ENCODE peak calls at places on chromosomes 16 and 17, in five cellular contexts. I is SK-N-SH, S is pancreas, N is AG04450, B is tibial artery. P is an unnamed sample.
A peak's percentile ranks its signal among the peaks of the same experiment; 100 is the strongest.

GRCh38 chr17:72165202-72165972 is 44.6 kb downstream of the SOX9 start:
- DNase-seq in I (no peak), S (no peak), N (no peak), B (no peak), P (no peak)

GRCh38 chr17:76710863-76711611 is at the start of gene MXRA7:
- DNase-seq in I (peak; percentile 97), S (peak; percentile 73), N (no peak), B (peak; percentile 91), P (no peak)

GRCh38 chr17:5282639-5283217 is 644 bp downstream of the RABEP1 start:
- DNase-seq in I (no peak), S (peak; percentile 21), N (no peak), B (peak; percentile 70), P (no peak)

GRCh38 chr17:34318474-34318873 is 761 bp upstream of the CCL8 start:
- DNase-seq in I (no peak), S (no peak), N (no peak), B (no peak), P (no peak)

GRCh38 chr17:55668581-55668980 is 54.1 kb downstream of the TMEM100 start:
- DNase-seq in I (no peak), S (no peak), N (no peak), B (no peak), P (no peak)

GRCh38 chr17:34114174-34114573 is 140.9 kb upstream of the CCL2 start:
- DNase-seq in I (no peak), S (no peak), N (no peak), B (no peak), P (no peak)

GRCh38 chr16:65772134-65772732 is 594.3 kb upstream of the CDH5 start:
- DNase-seq in I (no peak), S (no peak), N (no peak), B (no peak), P (no peak)

GRCh38 chr16:9012848-9013507 is 49.3 kb upstream of the USP7 start:
- DNase-seq in I (peak; percentile 79), S (no peak), N (no peak), B (no peak), P (no peak)

GRCh38 chr17:65449495-65449894 is 112.0 kb downstream of the AXIN2 start:
- DNase-seq in I (no peak), S (no peak), N (no peak), B (no peak), P (no peak)

GRCh38 chr17:50310455-50311111 is 35.3 kb upstream of the XYLT2 start:
- DNase-seq in I (no peak), S (no peak), N (no peak), B (no peak), P (no peak)

GRCh38 chr16:88306860-88307545 is 75.8 kb upstream of the ZNF469 start:
- DNase-seq in I (no peak), S (no peak), N (peak; percentile 92), B (no peak), P (no peak)

GRCh38 chr17:59829217-59830006 is 63.3 kb downstream of the TUBD1 start:
- DNase-seq in I (peak; percentile 44), S (peak; percentile 71), N (peak; percentile 77), B (no peak), P (no peak)
- H3K4me3 ChIP-seq in I (peak overlapping the region; percentile 10), S (no peak overlapping the region), N (peak overlapping the region; percentile 14), B (no peak overlapping the region), P (no peak overlapping the region)

DNA sequence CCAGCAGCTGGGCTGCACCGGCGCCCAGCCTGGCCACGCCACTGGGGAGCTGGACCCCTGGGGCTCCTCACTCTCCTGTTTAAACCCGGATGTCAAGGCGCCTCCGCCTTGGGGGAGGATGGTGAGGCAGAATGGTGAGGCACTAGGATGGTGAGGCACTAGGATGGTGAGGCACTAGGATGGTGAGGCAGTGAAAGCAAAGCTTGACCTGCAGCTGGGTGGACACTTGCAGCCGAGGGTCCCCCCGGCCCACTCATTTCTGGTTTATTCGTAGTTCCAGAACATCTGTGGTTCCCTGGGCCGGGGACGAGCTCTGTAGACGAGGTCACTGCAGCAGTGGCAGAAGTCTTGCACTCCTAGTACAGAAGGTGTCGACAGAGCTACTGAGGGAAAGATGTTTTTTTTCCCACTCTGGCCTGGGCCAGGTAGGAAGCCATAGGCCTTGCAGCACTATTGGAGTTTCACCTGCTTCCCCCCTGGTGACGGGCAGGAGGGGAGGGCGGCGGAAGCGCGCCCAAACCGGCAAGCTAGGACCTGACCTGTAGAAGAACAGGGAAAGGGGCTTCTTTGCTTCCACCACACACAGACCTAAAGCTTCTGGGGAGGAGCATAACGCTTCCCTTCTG is 1.1 kb upstream of the HNF1B start:
- DNase-seq in I (no peak), S (peak; percentile 37), N (no peak), B (no peak), P (no peak)
- H3K4me3 ChIP-seq in I (no peak overlapping the region), S (peak overlapping the region; percentile 56), N (no peak overlapping the region), B (no peak overlapping the region), P (no peak overlapping the region)

DNA sequence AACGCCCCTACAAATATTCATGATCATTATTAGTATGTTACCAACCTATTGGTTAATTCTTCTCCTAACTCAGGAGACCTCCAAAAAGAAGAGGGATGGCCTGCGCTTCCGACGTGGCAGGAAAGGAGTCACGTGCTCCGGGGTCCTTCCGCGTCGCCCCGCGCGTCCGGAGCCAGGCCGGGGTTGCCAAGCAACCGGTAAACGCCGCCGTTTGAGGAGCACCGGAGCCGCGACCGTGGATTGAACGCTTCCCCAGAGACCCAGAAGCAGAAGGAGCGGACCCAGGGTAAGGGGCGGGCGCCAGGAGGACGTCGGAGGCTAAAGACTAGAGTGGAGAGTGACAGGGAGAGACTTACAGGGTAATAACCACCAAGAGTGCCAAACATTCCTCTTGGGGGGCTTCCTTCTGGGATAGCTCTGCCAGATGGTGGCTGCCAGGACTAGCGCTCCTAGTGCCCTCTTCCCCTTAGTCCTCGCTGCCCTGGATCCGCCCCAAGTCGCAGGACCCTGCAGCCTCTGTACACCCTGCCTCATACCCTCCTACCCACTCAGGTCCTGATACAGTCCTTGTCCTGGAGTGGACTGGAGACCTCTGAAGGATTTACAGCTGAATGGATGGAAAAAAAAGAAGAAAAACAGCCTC is at the start of gene DNAI2:
- DNase-seq in I (peak; percentile 74), S (no peak), N (no peak), B (no peak), P (no peak)
- H3K4me3 ChIP-seq in I (no peak within 1 kb of the TSS), S (no peak within 1 kb of the TSS), N (no peak within 1 kb of the TSS), B (no peak within 1 kb of the TSS), P (no peak within 1 kb of the TSS)

DNA sequence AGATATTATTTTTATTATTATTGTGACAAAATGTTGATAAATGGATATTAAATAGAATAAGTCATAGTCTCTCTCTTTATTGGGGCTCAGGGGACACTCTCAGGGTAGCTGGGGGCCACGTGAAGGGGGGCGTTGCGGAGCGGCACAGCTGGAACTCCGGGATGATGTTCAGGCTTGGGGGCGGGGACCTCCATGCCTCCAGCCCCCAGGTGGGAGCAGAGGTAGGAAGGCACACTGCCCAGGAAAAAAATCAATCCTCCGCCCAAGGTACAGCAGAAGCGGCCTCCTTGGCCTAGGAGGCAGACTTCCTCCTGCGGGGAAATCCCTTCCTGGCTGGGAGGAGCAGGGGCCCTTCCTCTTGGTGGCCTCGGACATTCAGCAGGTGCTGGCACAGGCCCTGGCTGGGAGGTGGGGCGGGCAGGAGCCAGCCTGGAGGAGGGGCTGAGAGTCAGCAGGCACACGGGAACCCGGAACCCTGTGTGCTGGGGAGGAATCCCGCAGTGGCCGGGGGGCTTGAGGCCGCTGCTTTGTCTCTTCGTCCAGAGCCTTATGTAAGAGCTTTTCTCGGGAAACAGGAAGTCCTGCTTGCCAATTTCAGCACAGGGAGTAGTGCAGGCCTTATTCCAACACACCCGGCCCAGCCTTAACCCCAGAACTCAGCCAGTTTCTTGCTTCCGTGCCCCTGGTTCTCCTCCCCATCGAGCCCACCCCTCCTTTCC is 566 bp upstream of the TNFSF13 start:
- DNase-seq in I (peak; percentile 82), S (peak; percentile 97), N (no peak), B (peak; percentile 94), P (peak; percentile 80)
- H3K4me3 ChIP-seq in I (no peak overlapping the region), S (peak overlapping the region; percentile 26), N (no peak overlapping the region), B (peak overlapping the region; percentile 86), P (peak overlapping the region; percentile 56)

DNA sequence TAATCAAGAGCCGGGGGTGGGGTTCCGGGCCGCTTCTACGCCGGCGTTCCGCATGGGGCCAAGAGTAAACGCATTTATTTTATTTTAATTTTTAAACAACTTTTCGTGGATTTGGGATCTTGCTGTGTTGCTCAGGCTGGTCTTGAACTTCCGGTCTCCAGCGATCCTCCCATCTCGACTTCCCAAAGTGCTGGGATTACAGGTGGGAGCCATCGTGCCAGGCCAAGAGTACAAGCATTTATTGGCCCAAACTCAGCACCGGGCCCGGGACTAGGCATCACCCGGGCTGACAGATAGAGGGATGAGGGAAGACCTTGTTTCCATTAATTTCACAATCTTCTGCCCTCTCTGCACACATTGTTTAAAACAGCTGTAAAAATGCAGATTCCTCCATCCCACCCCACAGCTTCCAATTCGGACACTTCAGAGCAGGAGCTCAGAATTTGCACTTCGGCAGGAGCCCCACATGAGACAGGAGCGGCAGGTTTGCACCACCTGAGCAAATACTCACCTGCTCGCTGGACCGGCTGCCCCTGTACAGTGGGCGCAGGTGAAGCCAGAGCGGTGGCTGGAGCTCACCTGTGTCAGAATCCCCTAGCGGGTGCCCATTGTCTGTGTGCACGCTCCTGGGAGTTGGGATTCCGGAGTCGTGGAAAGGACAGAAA is 663 bp upstream of the GINS2 start:
- DNase-seq in I (no peak), S (peak; percentile 26), N (no peak), B (no peak), P (no peak)
- H3K4me3 ChIP-seq in I (peak overlapping the region; percentile 41), S (peak overlapping the region; percentile 31), N (peak overlapping the region; percentile 55), B (peak overlapping the region; percentile 56), P (peak overlapping the region; percentile 41)

GRCh38 chr16:23694707-23695373 is 16.2 kb downstream of the PLK1 start:
- DNase-seq in I (peak; percentile 56), S (no peak), N (no peak), B (no peak), P (no peak)
- H3K4me3 ChIP-seq in I (no peak overlapping the region), S (no peak overlapping the region), N (peak overlapping the region; percentile 32), B (peak overlapping the region; percentile 31), P (no peak overlapping the region)

DNA sequence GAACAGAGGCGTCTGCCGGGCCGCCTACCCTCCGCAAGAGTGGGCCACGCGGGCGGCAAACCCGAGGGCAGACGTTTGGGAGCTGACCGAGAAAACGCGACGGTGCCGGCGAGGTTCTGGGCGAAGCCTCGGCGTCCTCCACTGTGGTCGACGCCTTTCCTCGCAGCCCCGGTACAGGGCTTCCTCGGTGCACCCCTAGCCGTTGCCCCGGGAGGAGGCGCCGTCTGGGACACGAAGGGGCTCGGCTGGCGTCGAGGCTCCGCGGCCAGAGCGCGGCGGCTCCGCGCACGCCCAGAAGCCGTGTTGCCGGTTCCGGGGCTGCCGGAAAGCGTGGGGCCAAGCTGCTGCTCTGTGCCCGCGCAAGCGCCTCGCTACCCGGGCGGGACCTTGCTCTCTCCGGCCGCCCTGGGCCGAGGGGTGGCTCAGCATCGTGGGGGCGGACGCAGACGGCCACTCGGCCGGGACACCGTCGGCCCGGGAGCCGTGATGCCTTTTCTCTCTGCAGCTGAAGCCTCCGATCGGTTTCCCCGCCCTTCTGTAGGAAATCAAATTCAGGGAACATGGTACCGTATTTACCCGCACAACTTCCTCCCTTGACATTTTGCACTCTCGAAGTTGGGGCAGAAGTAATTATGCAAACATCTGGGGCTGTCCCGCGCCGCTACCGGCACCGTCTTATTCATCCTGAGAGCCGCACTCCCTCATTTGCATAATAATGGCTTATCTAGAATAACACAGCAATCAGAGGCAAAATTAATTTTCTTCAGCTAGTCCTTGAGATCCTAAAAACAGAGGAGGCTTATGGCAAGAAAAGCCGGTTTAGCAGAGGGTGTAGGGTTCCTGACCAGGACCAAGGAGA is 7.3 kb upstream of the CBX8 start:
- DNase-seq in I (peak; percentile 45), S (no peak), N (no peak), B (no peak), P (no peak)
- H3K4me3 ChIP-seq in I (no peak overlapping the region), S (no peak overlapping the region), N (peak overlapping the region; percentile 31), B (no peak overlapping the region), P (no peak overlapping the region)

GRCh38 chr17:7384489-7385081 is 3.7 kb downstream of the TNK1 start:
- DNase-seq in I (no peak), S (no peak), N (no peak), B (no peak), P (no peak)
- H3K4me3 ChIP-seq in I (peak overlapping the region; percentile 42), S (no peak overlapping the region), N (peak overlapping the region; percentile 52), B (peak overlapping the region; percentile 42), P (no peak overlapping the region)

GRCh38 chr17:74757931-74758845 is 9.8 kb downstream of the NHERF1 start:
- DNase-seq in I (peak; percentile 87), S (no peak), N (no peak), B (no peak), P (peak; percentile 89)
- H3K4me3 ChIP-seq in I (no peak overlapping the region), S (no peak overlapping the region), N (no peak overlapping the region), B (no peak overlapping the region), P (peak overlapping the region; percentile 38)